ENCODE peak calls at places on chromosome 7, in nine cellular contexts. T is HCT116, R is transverse colon, Q is uterus, Z is A549, V is vagina, K is Peyer's patch, U is ovary, I is body of pancreas. M is an unnamed sample.

GRCh38 chr7:39761435-39761834 is 138.1 kb downstream of the RALA start:
- DNase-seq in T (no peak), R (no peak), Q (no peak), Z (no peak), V (no peak), K (no peak), U (no peak), I (no peak), M (no peak)

GRCh38 chr7:33716581-33717477 is 188.5 kb upstream of the BMPER start:
- DNase-seq in T (peak; percentile 54), R (no peak), Q (no peak), Z (peak; percentile 68), V (no peak), K (no peak), U (no peak), I (peak; percentile 12), M (no peak)

GRCh38 chr7:158432369-158433270 is 155.0 kb downstream of the PTPRN2 start:
- DNase-seq in T (no peak), R (peak; percentile 82), Q (peak; percentile 28), Z (peak; percentile 96), V (no peak), K (peak; percentile 76), U (no peak), I (peak; percentile 42), M (no peak)

GRCh38 chr7:117274951-117275350 is 47.9 kb downstream of the WNT2 start:
- DNase-seq in T (no peak), R (no peak), Q (no peak), Z (no peak), V (no peak), K (no peak), U (no peak), I (no peak), M (no peak)

GRCh38 chr7:17560966-17561365 is 262.5 kb downstream of the AHR start:
- DNase-seq in T (no peak), R (no peak), Q (no peak), Z (no peak), V (no peak), K (no peak), U (no peak), I (no peak), M (no peak)

GRCh38 chr7:36615877-36616276 is 108.4 kb downstream of the AOAH start:
- DNase-seq in T (no peak), R (no peak), Q (no peak), Z (no peak), V (no peak), K (no peak), U (no peak), I (no peak), M (no peak)

GRCh38 chr7:126723966-126724544 is 528.7 kb downstream of the GRM8 start:
- DNase-seq in T (no peak), R (no peak), Q (no peak), Z (no peak), V (no peak), K (no peak), U (no peak), I (no peak), M (no peak)

GRCh38 chr7:118153551-118154177 is 30.3 kb upstream of the LSM8 start:
- DNase-seq in T (peak; percentile 28), R (peak; percentile 12), Q (no peak), Z (peak; percentile 38), V (no peak), K (peak; percentile 55), U (no peak), I (peak; percentile 39), M (no peak)

GRCh38 chr7:45921699-45922519 is 837 bp upstream of the IGFBP3 start:
- DNase-seq in T (peak; percentile 44), R (peak; percentile 26), Q (peak; percentile 77), Z (peak; percentile 85), V (no peak), K (peak; percentile 66), U (peak; percentile 81), I (peak; percentile 44), M (peak; percentile 78)

GRCh38 chr7:39187130-39187529 is 209.4 kb downstream of the POU6F2 start:
- DNase-seq in T (no peak), R (no peak), Q (no peak), Z (no peak), V (no peak), K (no peak), U (no peak), I (no peak), M (no peak)

GRCh38 chr7:26081627-26082026 is 70.4 kb upstream of the NFE2L3 start:
- DNase-seq in T (no peak), R (peak; percentile 38), Q (no peak), Z (no peak), V (no peak), K (peak; percentile 71), U (no peak), I (no peak), M (no peak)

GRCh38 chr7:75937958-75938786 is 23.2 kb downstream of the POR start:
- DNase-seq in T (peak; percentile 61), R (peak; percentile 26), Q (peak; percentile 43), Z (peak; percentile 93), V (no peak), K (peak; percentile 58), U (peak; percentile 50), I (peak; percentile 71), M (peak; percentile 75)

GRCh38 chr7:821688-822087 is 10.6 kb upstream of the SUN1 start:
- DNase-seq in T (no peak), R (no peak), Q (peak; percentile 56), Z (no peak), V (no peak), K (no peak), U (no peak), I (no peak), M (peak; percentile 44)
- H3K4me1 ChIP-seq in T (peaks cover 3% of the 10 kb centered on the region), R (peaks cover 66% of the 10 kb centered on the region), Q (no peaks in the 10 kb centered on the region), Z (peaks cover 5% of the 10 kb centered on the region), V (peaks cover 75% of the 10 kb centered on the region), K (no peaks in the 10 kb centered on the region), U (peaks cover 23% of the 10 kb centered on the region), I (peaks cover 48% of the 10 kb centered on the region), M (peaks cover 92% of the 10 kb centered on the region)

DNA sequence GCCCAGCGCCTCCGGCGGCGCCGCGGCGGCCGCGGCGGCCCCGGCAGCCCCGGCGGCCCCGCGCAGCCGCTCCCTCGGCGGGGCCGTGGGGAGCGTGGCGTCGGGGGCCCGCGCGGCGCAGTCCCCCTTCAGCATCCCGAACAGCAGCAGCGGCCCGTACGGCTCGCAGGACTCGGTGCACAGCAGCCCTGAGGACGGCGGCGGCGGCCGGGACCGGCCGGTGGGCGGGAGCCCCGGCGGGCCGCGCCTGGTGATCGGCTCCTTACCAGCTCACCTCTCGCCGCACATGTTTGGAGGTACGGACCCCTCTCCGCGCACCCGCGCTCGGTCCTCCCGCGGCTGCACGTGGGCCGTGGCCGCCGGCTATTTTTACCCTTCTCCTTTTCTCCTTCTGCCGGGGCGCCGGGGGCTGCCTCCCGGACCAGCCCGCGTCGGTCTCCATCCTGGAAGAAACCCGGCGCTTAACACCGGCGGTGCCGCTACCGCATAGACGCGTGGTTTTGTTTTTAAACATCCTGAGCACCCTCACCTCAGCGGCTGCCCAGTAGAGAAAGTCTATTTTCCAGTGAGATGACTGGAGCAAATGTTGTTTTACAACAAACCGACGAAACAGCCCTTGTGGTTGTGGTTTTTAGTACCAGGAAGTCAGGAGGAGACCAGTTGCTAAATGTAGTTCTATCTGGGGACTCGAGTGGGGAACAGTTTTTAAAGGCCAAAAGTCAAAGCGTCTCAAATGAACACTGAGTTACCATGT is 1.3 kb downstream of the ZNRF2 start:
- DNase-seq in T (no peak), R (peak; percentile 52), Q (peak; percentile 25), Z (peak; percentile 59), V (no peak), K (peak; percentile 78), U (peak; percentile 34), I (peak; percentile 51), M (peak; percentile 26)
- TF ChIP-seq POLR2A in T (no peak), R (peak; percentile 47), Q (no peak), Z (no peak), V (no peak), K (no peak), U (no peak), I (no peak), M (no peak)

DNA sequence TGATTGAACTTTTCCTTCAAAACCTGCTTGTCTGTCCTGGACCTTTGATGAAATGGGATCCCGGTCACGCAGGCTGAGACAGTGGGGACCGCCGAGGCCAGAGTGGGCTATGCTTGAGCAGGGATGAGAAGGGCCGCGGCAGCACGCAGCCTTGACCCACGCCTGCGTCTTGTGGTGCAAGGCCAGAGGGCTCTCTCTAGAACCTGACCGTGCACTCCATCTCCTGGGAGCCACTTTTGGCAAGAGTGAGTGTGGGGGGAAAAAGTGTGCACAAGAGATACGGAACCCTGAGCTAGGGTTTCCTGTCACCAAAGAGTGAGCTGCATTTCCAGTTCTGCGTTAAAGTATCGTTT is 42.4 kb downstream of the WIPI2 start:
- DNase-seq in T (no peak), R (no peak), Q (no peak), Z (no peak), V (no peak), K (no peak), U (no peak), I (no peak), M (peak; percentile 13)
- H3K4me1 ChIP-seq in T (peaks cover 9% of the 10 kb centered on the region), R (peaks cover 11% of the 10 kb centered on the region), Q (no peaks in the 10 kb centered on the region), Z (no peaks in the 10 kb centered on the region), V (peaks cover 11% of the 10 kb centered on the region), K (peaks cover 5% of the 10 kb centered on the region), U (peaks cover 1% of the 10 kb centered on the region), I (no peaks in the 10 kb centered on the region), M (peaks cover 24% of the 10 kb centered on the region)

GRCh38 chr7:101605611-101606010 is 23.5 kb downstream of the MYL10 start:
- DNase-seq in T (no peak), R (no peak), Q (no peak), Z (no peak), V (no peak), K (no peak), U (no peak), I (no peak), M (peak; percentile 15)

GRCh38 chr7:101599787-101600186 is 29.3 kb downstream of the MYL10 start:
- DNase-seq in T (no peak), R (no peak), Q (no peak), Z (no peak), V (no peak), K (no peak), U (no peak), I (no peak), M (no peak)

GRCh38 chr7:101602082-101602481 is 27.0 kb downstream of the MYL10 start:
- DNase-seq in T (no peak), R (no peak), Q (no peak), Z (no peak), V (no peak), K (no peak), U (no peak), I (no peak), M (no peak)

GRCh38 chr7:101604331-101604933 is 24.7 kb downstream of the MYL10 start:
- DNase-seq in T (no peak), R (no peak), Q (no peak), Z (no peak), V (no peak), K (no peak), U (no peak), I (no peak), M (no peak)

DNA sequence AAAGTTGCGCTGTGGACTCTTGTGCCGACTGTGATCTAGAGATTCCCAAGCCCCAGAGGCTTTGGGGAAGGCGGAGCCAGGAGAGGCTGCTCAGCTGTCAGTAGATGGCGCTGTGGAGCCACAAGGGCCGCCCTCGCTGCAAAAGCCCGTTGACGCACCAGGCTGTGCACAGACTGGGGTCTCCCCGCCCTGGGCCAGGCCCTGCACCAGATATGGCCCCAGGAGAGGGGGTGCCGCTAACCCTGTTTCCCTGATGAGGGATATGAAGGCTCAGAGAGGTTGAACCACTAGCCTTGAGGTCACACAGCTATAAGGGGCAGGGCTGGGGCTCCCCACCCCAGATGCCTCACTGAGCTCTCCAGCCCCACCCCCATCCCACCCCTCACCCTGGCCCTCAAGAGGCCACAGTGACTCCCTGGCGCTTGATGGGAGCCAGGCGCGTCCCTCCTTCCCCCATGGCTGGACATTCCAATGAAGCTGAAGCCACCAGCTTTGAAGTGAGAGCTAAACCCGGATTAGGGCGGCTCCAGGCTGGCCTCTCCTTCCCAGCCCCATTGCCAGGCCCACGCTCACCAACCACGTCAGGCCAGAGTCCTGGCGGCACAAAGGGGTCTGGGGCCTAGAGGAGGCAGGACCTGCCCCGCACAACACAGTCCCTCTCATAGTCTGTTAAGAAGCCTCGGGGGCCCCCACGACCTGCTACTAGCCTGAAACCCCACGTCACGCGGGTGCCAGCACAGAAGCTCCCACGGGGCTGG is 26.4 kb downstream of the MYL10 start:
- DNase-seq in T (peak; percentile 59), R (peak; percentile 83), Q (peak; percentile 60), Z (peak; percentile 78), V (no peak), K (peak; percentile 85), U (peak; percentile 64), I (peak; percentile 77), M (peak; percentile 73)
- TF ChIP-seq POLR2A in T (no peak), R (no peak), Q (no peak), Z (no peak), V (no peak), K (no peak), U (no peak), I (no peak), M (no peak)

M was measured in heart left ventricle.